ENCODE peak calls at places on chromosomes 3 and 15, in five cellular contexts. Q is heart right ventricle, J is fibroblast of pulmonary artery, B is Calu3, P is dorsolateral prefrontal cortex. S is an unnamed sample.

GRCh38 chr3:128492353-128493220 is at the start of gene GATA2:
- DNase-seq in Q (no peak), J (no peak), B (no peak), P (no peak), S (peak; percentile 66)

GRCh38 chr3:110755345-110755744 is 316.3 kb upstream of the NECTIN3 start:
- DNase-seq in Q (no peak), J (no peak), B (no peak), P (no peak), S (no peak)

GRCh38 chr3:10185804-10186762 is 21.4 kb downstream of the IRAK2 start:
- DNase-seq in Q (no peak), J (peak; percentile 78), B (no peak), P (no peak), S (no peak)

GRCh38 chr3:196837819-196838420 is 29.8 kb upstream of the SENP5 start:
- DNase-seq in Q (peak; percentile 39), J (peak; percentile 74), B (peak; percentile 58), P (no peak), S (peak; percentile 69)

GRCh38 chr3:4458961-4459360 is 8.1 kb downstream of the SUMF1 start:
- DNase-seq in Q (no peak), J (no peak), B (no peak), P (no peak), S (no peak)

GRCh38 chr15:99268431-99268830 is 17.1 kb downstream of the LRRC28 start:
- DNase-seq in Q (no peak), J (no peak), B (no peak), P (no peak), S (no peak)

GRCh38 chr15:48963524-48964113 is at the start of gene SHC4:
- DNase-seq in Q (peak; percentile 61), J (peak; percentile 88), B (peak; percentile 37), P (peak; percentile 78), S (peak; percentile 67)

GRCh38 chr3:64687781-64688515 is at the start of gene ADAMTS9:
- DNase-seq in Q (peak; percentile 84), J (peak; percentile 85), B (peak; percentile 85), P (no peak), S (peak; percentile 88)

GRCh38 chr15:99016680-99017321 is 9.2 kb upstream of the PGPEP1L start:
- DNase-seq in Q (peak; percentile 25), J (no peak), B (no peak), P (no peak), S (no peak)

GRCh38 chr15:60648928-60649679 is 170.2 kb upstream of the ICE2 start:
- DNase-seq in Q (no peak), J (no peak), B (no peak), P (no peak), S (no peak)

GRCh38 chr15:93942140-93942808 is 289.1 kb upstream of the MCTP2 start:
- DNase-seq in Q (no peak), J (no peak), B (no peak), P (no peak), S (no peak)

GRCh38 chr3:115403791-115404190 is 219.5 kb upstream of the GAP43 start:
- DNase-seq in Q (no peak), J (no peak), B (no peak), P (no peak), S (no peak)

GRCh38 chr15:90174140-90174891 is 26.8 kb upstream of the SEMA4B start:
- DNase-seq in Q (peak; percentile 89), J (peak; percentile 45), B (no peak), P (peak; percentile 89), S (peak; percentile 89)

GRCh38 chr3:139202226-139202958 is 141.4 kb upstream of the MRPS22 start:
- DNase-seq in Q (no peak), J (no peak), B (peak; percentile 87), P (no peak), S (no peak)

GRCh38 chr3:128242818-128243601 is 89.7 kb downstream of the EEFSEC start:
- DNase-seq in Q (no peak), J (no peak), B (no peak), P (no peak), S (no peak)

GRCh38 chr3:56799251-56799882 is 2.4 kb downstream of the ARHGEF3 start:
- DNase-seq in Q (no peak), J (peak; percentile 83), B (no peak), P (no peak), S (no peak)

GRCh38 chr3:37989821-37990480 is 635 bp upstream of the VILL start:
- DNase-seq in Q (no peak), J (no peak), B (no peak), P (no peak), S (peak; percentile 46)

GRCh38 chr3:55330756-55331155 is 156.3 kb downstream of the WNT5A start:
- DNase-seq in Q (no peak), J (no peak), B (no peak), P (no peak), S (no peak)

GRCh38 chr3:112327371-112327951 is 5.5 kb upstream of the CD200 start:
- DNase-seq in Q (no peak), J (peak; percentile 87), B (peak; percentile 40), P (no peak), S (no peak)

GRCh38 chr15:55998478-55998877 is 5.1 kb upstream of the NEDD4 start:
- DNase-seq in Q (no peak), J (no peak), B (no peak), P (no peak), S (no peak)

GRCh38 chr15:64635486-64635815 is 139.9 kb downstream of the RBPMS2 start:
- DNase-seq in Q (no peak), J (peak; percentile 89), B (peak; percentile 32), P (no peak), S (no peak)

GRCh38 chr15:43517354-43518072 is at the start of gene MAP1A:
- DNase-seq in Q (peak; percentile 61), J (peak; percentile 49), B (no peak), P (peak; percentile 79), S (peak; percentile 64)

GRCh38 chr3:62571916-62572315 is 198.6 kb upstream of the FEZF2 start:
- DNase-seq in Q (no peak), J (no peak), B (no peak), P (no peak), S (no peak)

GRCh38 chr3:62570888-62571287 is 197.5 kb upstream of the FEZF2 start:
- DNase-seq in Q (no peak), J (no peak), B (no peak), P (no peak), S (no peak)

GRCh38 chr3:62577153-62577552 is 203.8 kb upstream of the FEZF2 start:
- DNase-seq in Q (no peak), J (peak; percentile 41), B (no peak), P (no peak), S (no peak)

GRCh38 chr3:62569609-62570008 is 196.3 kb upstream of the FEZF2 start:
- DNase-seq in Q (no peak), J (no peak), B (no peak), P (no peak), S (no peak)

GRCh38 chr3:62574499-62574898 is 201.1 kb upstream of the FEZF2 start:
- DNase-seq in Q (no peak), J (peak; percentile 13), B (no peak), P (no peak), S (no peak)
- TF ChIP-seq CTCF in Q (no peak), J (no peak), B (no peak), P (no peak), S (no peak)

GRCh38 chr15:30865257-30865656 is 38.5 kb upstream of the FAN1 start:
- DNase-seq in Q (no peak), J (no peak), B (no peak), P (no peak), S (no peak)

DNA sequence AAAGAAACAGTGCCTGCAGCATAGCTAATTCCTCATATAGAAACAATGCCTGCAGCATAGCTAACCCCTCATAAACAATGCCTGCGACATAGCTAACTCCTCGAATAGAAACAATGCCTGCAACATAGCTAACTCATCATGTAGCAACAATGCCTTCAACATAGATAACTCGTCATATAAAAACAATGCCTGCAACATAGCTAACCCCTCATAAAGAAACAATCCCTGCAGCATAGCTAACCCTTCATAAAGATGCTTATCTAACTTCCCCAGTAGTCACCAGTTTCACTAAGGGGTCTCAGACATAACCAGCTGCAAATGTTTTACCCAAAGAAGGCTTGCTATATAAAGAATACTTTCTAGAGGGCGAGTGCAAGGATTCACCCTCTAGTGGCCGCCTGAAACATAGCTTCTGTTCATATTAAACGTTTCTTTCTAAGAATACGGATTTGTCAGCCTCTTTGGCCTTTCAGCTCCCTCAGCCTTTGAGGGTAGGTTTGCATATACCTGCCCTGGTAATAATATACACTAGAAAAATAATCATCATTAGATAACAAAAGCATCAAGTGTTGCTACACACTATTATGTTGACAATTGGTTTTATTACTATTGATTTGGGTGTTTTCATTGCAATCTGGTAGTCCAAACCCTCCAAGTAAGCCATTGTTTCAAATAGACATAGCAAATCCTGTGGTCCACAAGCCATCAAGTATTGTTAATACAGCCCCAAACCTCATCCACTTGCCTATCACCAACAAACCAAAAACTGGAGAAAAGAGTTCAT is 44.4 kb upstream of the FAN1 start:
- DNase-seq in Q (no peak), J (peak; percentile 41), B (no peak), P (no peak), S (no peak)
- TF ChIP-seq CTCF in Q (peak; percentile 27), J (peak; percentile 77), B (peak; percentile 17), P (peak; percentile 61), S (peak; percentile 68)

GRCh38 chr15:81411056-81411455 is 37.0 kb upstream of the TMC3 start:
- DNase-seq in Q (no peak), J (no peak), B (no peak), P (no peak), S (no peak)
- TF ChIP-seq CTCF in Q (no peak), J (no peak), B (peak; percentile 19), P (no peak), S (no peak)

GRCh38 chr3:183253961-183254815 is 1.1 kb downstream of the B3GNT5 start:
- DNase-seq in Q (peak; percentile 46), J (peak; percentile 46), B (peak; percentile 78), P (no peak), S (peak; percentile 83)
- TF ChIP-seq CTCF in Q (no peak), J (no peak), B (peak; percentile 22), P (peak; percentile 9), S (no peak)